ENCODE peak calls at places on chromosomes 4 and X, in six cellular contexts. S, W, L, B, V and Y are unnamed samples.

GRCh38 chr4:2797545-2798305 is 4.8 kb downstream of the SH3BP2 start:
- DNase-seq in S (no peak), W (no peak), L (no peak), B (no peak), V (no peak), Y (no peak)

GRCh38 chr4:69054578-69055200 is 41.6 kb upstream of the UGT2B7 start:
- DNase-seq in S (no peak), W (peak; percentile 71), L (peak; percentile 88), B (no peak), V (no peak), Y (no peak)

GRCh38 chrX:9663216-9663615 is 102.4 kb downstream of the GPR143 start:
- DNase-seq in S (no peak), W (no peak), L (no peak), B (no peak), V (no peak), Y (no peak)

GRCh38 chrX:106177106-106177981 is 9.2 kb downstream of the PWWP3B start:
- DNase-seq in S (peak; percentile 93), W (no peak), L (peak; percentile 46), B (peak; percentile 79), V (no peak), Y (no peak)

GRCh38 chr4:122003335-122003734 is 51.5 kb upstream of the TRPC3 start:
- DNase-seq in S (peak; percentile 32), W (no peak), L (no peak), B (peak; percentile 82), V (no peak), Y (no peak)

GRCh38 chr4:8317474-8317873 is 47.9 kb downstream of the HTRA3 start:
- DNase-seq in S (no peak), W (no peak), L (no peak), B (no peak), V (no peak), Y (no peak)

GRCh38 chrX:41561045-41561444 is 113.9 kb downstream of the NYX start:
- DNase-seq in S (no peak), W (peak; percentile 77), L (peak; percentile 91), B (no peak), V (no peak), Y (no peak)

GRCh38 chrX:138001219-138001618 is 435.3 kb downstream of the ZIC3 start:
- DNase-seq in S (no peak), W (no peak), L (no peak), B (no peak), V (no peak), Y (no peak)

GRCh38 chr4:56786955-56787354 is 34.5 kb downstream of the SPINK2 start:
- DNase-seq in S (no peak), W (peak; percentile 50), L (peak; percentile 95), B (no peak), V (no peak), Y (no peak)
- H3K27ac ChIP-seq in S (peak overlapping the region; percentile 68), W (no peak overlapping the region), L (no peak overlapping the region), B (no peak overlapping the region), V (no peak overlapping the region), Y (no peak overlapping the region)

DNA sequence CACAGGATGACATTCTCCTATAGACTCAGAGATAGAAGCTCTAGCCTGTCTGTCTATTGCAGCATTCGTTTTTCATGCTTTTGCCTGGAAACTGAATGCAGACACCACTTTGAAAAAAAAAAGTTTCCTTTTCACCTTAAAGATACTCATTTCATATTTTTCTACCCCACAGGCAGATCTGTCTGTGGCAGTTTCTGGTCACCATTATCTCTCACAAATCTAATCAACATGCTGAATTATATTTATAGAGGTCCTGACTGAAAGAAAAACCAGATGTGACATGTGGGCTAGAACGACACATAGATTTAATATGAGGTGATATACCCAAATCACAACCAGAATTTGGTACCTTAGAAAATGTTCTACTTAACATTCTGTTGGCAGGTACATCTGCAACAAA is 28.2 kb downstream of the ADGRG4 start:
- DNase-seq in S (no peak), W (no peak), L (no peak), B (no peak), V (no peak), Y (no peak)
- H3K27ac ChIP-seq in S (no peak overlapping the region), W (no peak overlapping the region), L (no peak overlapping the region), B (no peak overlapping the region), V (no peak overlapping the region), Y (no peak overlapping the region)

DNA sequence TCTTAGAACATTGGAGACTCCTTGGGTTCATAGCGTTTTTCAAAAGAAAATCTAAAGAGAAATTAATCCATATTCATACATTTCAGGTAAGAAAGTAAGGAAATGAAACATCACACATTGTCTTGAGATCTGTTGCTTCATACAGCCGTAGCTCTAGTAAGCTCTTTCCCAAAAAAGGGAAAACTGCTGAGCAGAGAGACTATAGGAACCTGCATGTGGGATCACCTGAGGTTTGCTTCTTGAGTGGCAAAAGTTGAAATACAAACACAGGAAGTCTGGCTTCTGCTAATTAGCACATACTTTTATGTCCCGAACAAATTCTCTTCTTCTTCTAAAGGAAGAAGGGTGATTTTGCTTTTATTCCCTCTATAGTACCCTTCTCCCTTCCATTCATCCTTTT is 57.7 kb downstream of the MRPL1 start:
- DNase-seq in S (no peak), W (no peak), L (no peak), B (no peak), V (no peak), Y (no peak)
- H3K27ac ChIP-seq in S (no peak overlapping the region), W (no peak overlapping the region), L (peak overlapping the region; percentile 26), B (no peak overlapping the region), V (peak overlapping the region; percentile 44), Y (no peak overlapping the region)

DNA sequence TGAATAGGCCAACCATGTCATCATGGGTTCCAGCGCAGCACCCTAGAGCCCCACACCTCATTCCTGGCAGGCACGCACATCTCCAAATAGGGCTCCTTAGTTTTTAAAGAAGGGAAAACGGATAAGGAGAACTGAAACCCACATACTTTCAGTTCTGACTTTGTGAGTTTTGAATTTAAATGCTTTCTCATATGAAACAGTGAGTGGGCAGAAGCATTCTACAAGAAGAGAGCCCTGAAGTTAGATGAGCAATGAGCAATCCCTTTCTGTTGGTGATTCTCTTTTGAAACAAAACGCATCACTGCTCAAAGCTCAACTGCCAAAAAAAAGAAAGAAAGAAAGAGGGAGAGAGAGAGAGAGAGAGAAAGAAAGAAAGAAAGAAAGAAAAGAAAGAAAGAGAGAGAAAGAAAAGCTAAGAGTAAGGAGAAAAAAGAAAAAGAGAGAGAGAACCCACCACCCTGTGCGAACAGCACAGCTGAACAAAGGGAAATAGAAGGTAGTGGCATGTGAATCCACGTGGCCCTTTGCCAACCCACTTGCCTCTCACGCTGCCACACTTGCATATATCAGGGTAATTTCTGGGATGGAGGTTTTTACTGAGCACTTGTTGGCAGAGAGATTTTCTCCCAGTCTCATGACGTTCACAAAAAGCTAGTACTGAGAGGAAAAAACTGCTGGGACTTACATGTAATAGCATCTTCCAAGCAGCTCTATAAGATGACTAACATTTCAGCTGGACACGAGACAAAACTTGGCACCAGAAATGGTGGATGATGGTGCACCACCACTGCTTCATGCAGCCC is 31.0 kb downstream of the TMSB4X start:
- DNase-seq in S (no peak), W (peak; percentile 42), L (no peak), B (no peak), V (no peak), Y (no peak)
- H3K27ac ChIP-seq in S (no peak overlapping the region), W (no peak overlapping the region), L (no peak overlapping the region), B (no peak overlapping the region), V (no peak overlapping the region), Y (no peak overlapping the region)

GRCh38 chr4:78293348-78293747 is 236.2 kb downstream of the FRAS1 start:
- DNase-seq in S (no peak), W (no peak), L (no peak), B (no peak), V (no peak), Y (no peak)

GRCh38 chr4:78292336-78292735 is 235.2 kb downstream of the FRAS1 start:
- DNase-seq in S (no peak), W (no peak), L (no peak), B (no peak), V (no peak), Y (no peak)

GRCh38 chr4:78286281-78286680 is 229.2 kb downstream of the FRAS1 start:
- DNase-seq in S (no peak), W (no peak), L (no peak), B (no peak), V (no peak), Y (no peak)

GRCh38 chr4:78291277-78291676 is 234.2 kb downstream of the FRAS1 start:
- DNase-seq in S (no peak), W (no peak), L (no peak), B (no peak), V (no peak), Y (no peak)

DNA sequence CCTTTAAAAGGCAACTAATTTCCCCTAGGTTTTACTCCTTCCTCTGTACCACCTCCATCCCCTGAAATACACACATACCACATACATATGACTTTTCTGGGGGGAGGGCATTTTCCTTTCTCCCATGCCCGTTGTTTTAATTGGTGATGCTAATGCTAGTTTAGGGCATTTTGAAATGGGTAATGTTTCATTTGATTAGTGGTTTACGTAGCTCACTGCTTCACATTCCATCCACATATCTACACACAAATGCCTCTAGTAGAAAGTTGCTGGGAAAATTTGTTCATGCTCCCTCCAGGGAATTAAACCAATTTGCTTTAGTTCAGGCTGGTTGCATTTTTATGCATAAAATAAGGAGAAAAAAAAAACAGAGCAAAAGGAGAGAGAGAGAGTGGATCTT is 231.2 kb downstream of the FRAS1 start:
- DNase-seq in S (no peak), W (no peak), L (no peak), B (no peak), V (no peak), Y (no peak)
- H3K27ac ChIP-seq in S (no peak overlapping the region), W (no peak overlapping the region), L (no peak overlapping the region), B (no peak overlapping the region), V (no peak overlapping the region), Y (no peak overlapping the region)

GRCh38 chr4:169116270-169116901 is 106.3 kb upstream of the CBR4 start:
- DNase-seq in S (no peak), W (peak; percentile 84), L (no peak), B (no peak), V (no peak), Y (peak; percentile 32)

GRCh38 chr4:169114341-169114974 is 104.4 kb upstream of the CBR4 start:
- DNase-seq in S (no peak), W (no peak), L (no peak), B (no peak), V (no peak), Y (no peak)

GRCh38 chr4:169115144-169115896 is 105.3 kb upstream of the CBR4 start:
- DNase-seq in S (no peak), W (no peak), L (no peak), B (no peak), V (no peak), Y (no peak)

GRCh38 chr4:169117591-169118081 is 107.6 kb upstream of the CBR4 start:
- DNase-seq in S (no peak), W (peak; percentile 54), L (no peak), B (no peak), V (no peak), Y (no peak)

DNA sequence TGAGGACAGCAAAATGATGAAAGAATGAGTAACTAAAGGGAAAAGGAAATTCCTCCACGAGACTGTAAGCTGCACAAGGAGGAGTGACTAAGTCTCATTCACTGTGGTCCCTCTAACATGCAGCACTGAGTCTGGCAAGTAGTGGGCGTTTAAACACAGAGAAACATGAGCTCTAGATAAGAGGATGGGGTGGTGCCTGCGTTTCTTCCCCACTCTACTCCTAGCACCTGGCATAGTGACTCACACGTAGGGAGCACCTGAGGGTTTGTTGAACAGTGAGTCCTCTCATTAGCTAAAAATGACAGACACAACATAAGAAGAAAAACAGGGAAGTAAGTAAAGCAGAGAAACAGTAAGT is 105.8 kb upstream of the CBR4 start:
- DNase-seq in S (peak; percentile 20), W (peak; percentile 100), L (peak; percentile 93), B (no peak), V (no peak), Y (no peak)
- H3K27ac ChIP-seq in S (no peak overlapping the region), W (peak overlapping the region; percentile 97), L (peak overlapping the region; percentile 76), B (no peak overlapping the region), V (no peak overlapping the region), Y (peak overlapping the region; percentile 83)